ENCODE peak calls at places on chromosomes 2 and 18, in four cellular contexts. D is fibroblast of mammary gland, O is body of pancreas, V is Calu3. T is an unnamed sample.

GRCh38 chr2:37766087-37766486 is 94.6 kb upstream of the CDC42EP3 start:
- DNase-seq in D (no peak), V (no peak), O (no peak), T (no peak)

GRCh38 chr2:136527560-136527959 is 237.8 kb upstream of the THSD7B start:
- DNase-seq in O (no peak), D (peak), V (peak), T (peak)

GRCh38 chr18:1526996-1527395 is 622.3 kb downstream of the ADCYAP1 start:
- DNase-seq in O (no peak), V (no peak), D (no peak), T (peak)

GRCh38 chr2:63506350-63506749 is 81.9 kb downstream of the WDPCP start:
- DNase-seq in O (no peak), V (no peak), D (no peak), T (no peak)

GRCh38 chr2:120425014-120425413 is 79.1 kb downstream of the INHBB start:
- DNase-seq in D (no peak), V (no peak), O (no peak), T (no peak)

GRCh38 chr2:15833731-15834130 is 106.6 kb upstream of the MYCN start:
- DNase-seq in O (no peak), D (no peak), V (no peak), T (no peak)

GRCh38 chr2:191051825-191052778 is 38.1 kb upstream of the STAT1 start:
- DNase-seq in D (peak), O (no peak), V (peak), T (peak)

GRCh38 chr2:100571668-100572067 is 8.9 kb downstream of the PDCL3 start:
- DNase-seq in O (no peak), V (no peak), D (no peak), T (no peak)

GRCh38 chr2:175560521-175561164 is 379.1 kb upstream of the ATP5MC3 start:
- DNase-seq in O (no peak), V (no peak), D (no peak), T (no peak)

GRCh38 chr2:54604771-54605350 is 118.6 kb upstream of the EML6 start:
- DNase-seq in O (no peak), V (no peak), D (no peak), T (no peak)

GRCh38 chr2:54601339-54601738 is 122.1 kb upstream of the EML6 start:
- DNase-seq in D (no peak), O (no peak), V (no peak), T (peak)

GRCh38 chr2:54603796-54604195 is 119.7 kb upstream of the EML6 start:
- DNase-seq in V (no peak), D (no peak), O (no peak), T (no peak)

GRCh38 chr2:54602736-54603322 is 120.6 kb upstream of the EML6 start:
- DNase-seq in O (no peak), V (no peak), D (no peak), T (no peak)

DNA sequence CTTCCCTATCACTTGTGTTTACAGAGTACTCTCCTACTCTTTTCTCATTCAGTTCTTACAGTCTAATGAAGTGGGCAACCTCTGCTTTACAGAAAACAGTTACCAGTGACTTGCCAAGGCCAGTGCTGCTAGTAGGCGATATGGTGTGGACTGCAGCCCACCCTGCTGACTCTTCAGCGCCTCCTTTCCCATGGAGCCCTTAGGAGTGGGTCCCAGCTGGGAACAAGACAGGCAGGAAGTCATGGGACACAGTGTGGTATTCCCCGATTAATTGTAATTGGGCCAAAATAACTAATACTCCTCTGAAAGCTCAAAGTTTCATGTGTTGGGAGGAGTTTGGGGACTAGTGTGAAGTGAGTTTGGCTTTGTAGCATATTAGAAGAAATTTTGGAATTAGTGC is 120.1 kb upstream of the EML6 start:
- DNase-seq in V (no peak), D (peak), O (no peak), T (no peak)
- TF ChIP-seq CTCF in V (no peak), D (no peak), O (no peak), T (no peak)

GRCh38 chr18:68676913-68677312 is 38.0 kb downstream of the TMX3 start:
- DNase-seq in V (no peak), D (peak), O (no peak), T (peak)
- TF ChIP-seq CTCF in V (no peak), D (peak), O (no peak), T (peak)

GRCh38 chr2:202758128-202758527 is 113.4 kb downstream of the ICA1L start:
- DNase-seq in V (no peak), D (no peak), O (no peak), T (no peak)
- TF ChIP-seq CTCF in V (no peak), D (no peak), O (no peak), T (no peak)

GRCh38 chr2:148022351-148022750 is 1.5 kb downstream of the MBD5 start:
- DNase-seq in O (no peak), V (no peak), D (peak), T (peak)

GRCh38 chr2:148020036-148020357 is 540 bp downstream of the ORC4 start:
- DNase-seq in V (peak), O (no peak), D (peak), T (peak)

GRCh38 chr2:148022882-148023281 is 2.0 kb downstream of the MBD5 start:
- DNase-seq in D (no peak), V (no peak), O (no peak), T (no peak)

GRCh38 chr2:148021059-148021985 is at the start of gene MBD5:
- DNase-seq in D (peak), O (peak), V (peak), T (peak)

GRCh38 chr2:148020358-148021058 is at the start of gene ORC4:
- DNase-seq in D (peak), O (peak), V (peak), T (peak)
- TF ChIP-seq CTCF in D (peak), O (peak), V (no peak), T (peak)

GRCh38 chr2:131037398-131038257 is 55.6 kb downstream of the FAM168B start:
- DNase-seq in D (no peak), O (no peak), V (no peak), T (no peak)

GRCh38 chr2:131035826-131036231 is 57.4 kb downstream of the FAM168B start:
- DNase-seq in O (no peak), V (no peak), D (no peak), T (no peak)

GRCh38 chr2:131036269-131036668 is 57.0 kb downstream of the FAM168B start:
- DNase-seq in O (no peak), V (no peak), D (no peak), T (no peak)

GRCh38 chr2:131035112-131035825 is 58.0 kb downstream of the FAM168B start:
- DNase-seq in D (no peak), V (no peak), O (no peak), T (no peak)

DNA sequence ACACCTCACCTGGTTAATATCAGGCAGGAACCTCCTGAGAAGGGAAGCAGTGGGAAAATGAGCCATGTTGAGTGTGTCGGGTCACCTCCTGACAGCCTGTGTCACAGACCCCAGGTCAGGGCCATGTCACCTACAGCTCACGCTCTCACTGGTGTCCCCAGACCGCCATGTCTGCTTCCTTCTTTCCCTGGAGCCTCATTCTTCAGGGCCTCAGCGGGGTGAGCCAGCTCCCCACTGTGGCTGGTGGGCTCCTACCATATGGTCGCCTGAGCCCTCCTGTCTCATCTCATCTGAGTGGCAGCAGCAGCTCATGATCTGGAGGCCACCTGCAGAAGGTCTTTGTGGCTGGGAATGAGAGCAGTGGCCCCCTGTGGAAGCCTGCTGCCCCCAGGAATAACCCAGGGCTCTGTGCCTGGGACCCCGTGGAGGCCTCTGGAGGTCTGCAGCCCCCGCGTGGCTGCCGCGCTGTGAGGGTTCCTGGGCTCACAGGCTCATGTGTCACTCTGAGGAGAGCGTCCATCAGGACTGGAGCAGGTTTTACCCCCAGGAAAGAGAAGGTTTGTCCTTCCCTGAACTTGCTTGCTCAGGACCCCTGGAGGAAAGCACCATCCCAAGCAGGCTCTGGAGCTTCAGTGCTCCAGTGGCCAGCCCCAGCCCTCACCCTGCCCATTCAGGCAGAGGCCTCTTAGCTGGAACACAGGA is 56.4 kb downstream of the FAM168B start:
- DNase-seq in V (no peak), O (no peak), D (no peak), T (no peak)
- TF ChIP-seq CTCF in V (no peak), O (no peak), D (no peak), T (no peak)

GRCh38 chr2:26244479-26245230 is at the start of the genes HADHA and HADHB:
- DNase-seq in O (peak), V (peak), D (peak), T (peak)
- TF ChIP-seq CTCF in O (peak), V (no peak), D (no peak), T (peak)

DNA sequence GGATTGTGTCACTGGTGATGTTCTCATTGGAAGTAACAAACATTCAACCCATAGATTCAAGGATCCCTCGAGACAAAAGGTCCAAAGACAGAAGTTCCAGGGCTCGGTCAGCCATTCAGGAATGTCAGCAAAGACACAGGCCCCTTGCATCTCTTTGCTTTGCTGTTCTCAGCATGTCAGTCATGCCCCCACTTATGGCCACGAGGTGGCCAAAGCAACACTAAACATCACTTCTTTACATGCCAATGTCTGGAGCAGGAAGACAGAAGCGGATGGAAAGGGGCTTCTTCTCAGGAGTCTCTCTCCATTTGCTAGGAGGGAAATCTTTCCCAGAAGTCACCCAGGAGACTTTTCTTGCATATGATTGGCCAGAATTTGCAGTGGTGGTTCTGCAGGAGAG is 191.6 kb upstream of the SP5 start:
- DNase-seq in D (no peak), V (no peak), O (no peak), T (no peak)
- TF ChIP-seq CTCF in D (no peak), V (no peak), O (no peak), T (no peak)

GRCh38 chr18:43620936-43621335 is 343.6 kb upstream of the SYT4 start:
- DNase-seq in D (peak), V (peak), O (no peak), T (peak)
- TF ChIP-seq CTCF in D (peak), V (peak), O (peak), T (peak)

GRCh38 chr2:6526093-6526824 is 339.4 kb downstream of the CMPK2 start:
- DNase-seq in D (no peak), O (peak), V (peak), T (no peak)
- TF ChIP-seq CTCF in D (no peak), O (peak), V (no peak), T (no peak)